ENCODE peak calls at places on chromosomes 1 and 21, in eight cellular contexts. H, T, A, V, P, X, W and Y are unnamed samples.

GRCh38 chr21:37793660-37794059 is 122.6 kb downstream of the KCNJ6 start:
- DNase-seq in H (no peak), P (no peak), W (no peak), V (no peak), A (no peak), T (no peak), X (peak), Y (no peak)

GRCh38 chr1:19444399-19445021 is 40.8 kb downstream of the CAPZB start:
- DNase-seq in W (no peak), X (no peak), T (no peak), V (no peak), H (no peak), P (no peak), A (no peak), Y (no peak)

GRCh38 chr1:41420351-41420750 is 59.1 kb downstream of the FOXO6 start:
- DNase-seq in W (no peak), H (peak), X (no peak), V (no peak), T (no peak), P (no peak), A (no peak), Y (no peak)

GRCh38 chr1:12179111-12179519 is 12.3 kb downstream of the TNFRSF1B start:
- DNase-seq in X (peak), W (no peak), V (peak), T (no peak), P (no peak), A (no peak), H (no peak), Y (no peak)

GRCh38 chr1:218890436-218890835 is 283.2 kb upstream of the LYPLAL1 start:
- DNase-seq in V (no peak), W (no peak), T (no peak), P (no peak), X (no peak), A (no peak), H (no peak), Y (no peak)

GRCh38 chr1:40944841-40945430 is 34.6 kb upstream of the CTPS1 start:
- DNase-seq in W (no peak), H (no peak), P (no peak), T (no peak), A (no peak), X (peak), V (no peak), Y (peak)

GRCh38 chr1:68644521-68644920 is 147.6 kb upstream of the DEPDC1 start:
- DNase-seq in W (no peak), T (no peak), P (no peak), V (no peak), X (no peak), A (no peak), H (no peak), Y (no peak)

GRCh38 chr1:84583648-84584047 is 9.4 kb upstream of the CTBS start:
- DNase-seq in H (no peak), T (no peak), A (no peak), X (no peak), P (no peak), W (no peak), V (no peak), Y (no peak)

GRCh38 chr1:207393610-207394009 is 60.5 kb upstream of the CR2 start:
- DNase-seq in A (no peak), T (no peak), X (peak), P (no peak), W (no peak), V (no peak), H (no peak), Y (peak)

GRCh38 chr1:75126611-75127101 is 7.5 kb upstream of the LHX8 start:
- DNase-seq in T (no peak), X (no peak), P (no peak), A (no peak), V (no peak), W (no peak), H (no peak), Y (no peak)

GRCh38 chr1:231396643-231397042 is 25.4 kb downstream of the EGLN1 start:
- DNase-seq in W (no peak), P (no peak), H (no peak), X (no peak), T (no peak), V (no peak), A (no peak), Y (no peak)

GRCh38 chr21:38297193-38297592 is 40.4 kb downstream of the KCNJ15 start:
- DNase-seq in H (no peak), V (no peak), P (no peak), W (no peak), X (peak), A (no peak), T (no peak), Y (no peak)

DNA sequence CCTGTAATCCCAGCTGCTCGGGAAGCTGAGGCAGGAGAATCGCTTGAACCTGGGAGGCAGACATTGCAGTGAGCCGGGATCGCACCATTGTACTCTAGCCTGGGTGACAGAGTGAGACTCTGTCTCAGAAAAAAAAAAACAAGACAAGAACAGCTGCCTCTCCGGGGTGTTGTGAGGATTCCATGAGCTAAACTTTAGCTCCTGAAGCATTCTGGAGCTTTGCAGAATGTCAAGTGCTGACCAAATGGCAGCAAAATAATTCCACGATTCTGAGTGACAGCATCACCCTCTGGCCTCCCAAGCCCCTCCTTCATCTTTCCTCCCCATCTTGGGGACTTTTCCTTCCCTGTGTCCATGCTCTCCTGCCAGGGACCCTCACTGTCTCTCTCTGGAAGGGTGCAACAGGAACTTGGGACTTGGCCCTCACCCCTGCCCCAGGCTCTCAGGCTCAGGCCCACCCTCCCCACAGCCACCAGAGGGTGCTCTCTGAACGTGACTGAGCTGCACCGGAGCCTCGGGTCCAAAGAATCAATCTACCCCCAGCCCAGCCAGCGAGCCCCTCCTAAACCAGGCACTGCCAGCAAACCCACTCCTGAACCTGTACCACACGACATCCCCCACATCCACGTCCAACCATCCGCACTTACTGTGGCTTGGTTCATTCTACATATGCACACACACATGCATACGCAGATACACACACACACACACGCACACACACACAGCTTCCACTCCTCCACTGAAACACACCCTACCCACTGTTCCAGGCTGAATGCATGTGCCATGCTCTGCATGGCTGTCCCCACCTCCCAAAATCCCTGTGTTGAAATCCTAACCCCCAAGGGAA is 45.7 kb downstream of the ACOT7 start:
- DNase-seq in W (no peak), X (peak), V (peak), A (peak), T (peak), P (peak), H (peak), Y (peak)
- TF ChIP-seq CTCF in W (peak), X (peak), V (peak), A (peak), T (peak), P (peak), H (peak), Y (peak)

GRCh38 chr1:23555949-23556640 is 3.2 kb downstream of the ID3 start:
- DNase-seq in P (no peak), A (no peak), T (peak), H (no peak), V (no peak), X (peak), W (no peak), Y (no peak)
- TF ChIP-seq CTCF in P (no peak), A (no peak), T (no peak), H (no peak), V (no peak), X (no peak), W (no peak), Y (no peak)

GRCh38 chr1:8423702-8424538 is 106.0 kb downstream of the SLC45A1 start:
- DNase-seq in H (peak), X (peak), W (no peak), A (peak), V (peak), P (peak), T (peak), Y (peak)

GRCh38 chr1:8425781-8426161 is 107.9 kb downstream of the SLC45A1 start:
- DNase-seq in H (no peak), A (no peak), X (no peak), T (no peak), V (no peak), W (no peak), P (no peak), Y (no peak)

GRCh38 chr1:8424539-8425116 is 106.7 kb downstream of the SLC45A1 start:
- DNase-seq in V (peak), P (peak), X (peak), A (peak), W (no peak), H (peak), T (peak), Y (peak)

GRCh38 chr1:8426996-8427395 is 109.1 kb downstream of the SLC45A1 start:
- DNase-seq in X (no peak), H (no peak), W (no peak), V (no peak), T (no peak), A (no peak), P (no peak), Y (no peak)

DNA sequence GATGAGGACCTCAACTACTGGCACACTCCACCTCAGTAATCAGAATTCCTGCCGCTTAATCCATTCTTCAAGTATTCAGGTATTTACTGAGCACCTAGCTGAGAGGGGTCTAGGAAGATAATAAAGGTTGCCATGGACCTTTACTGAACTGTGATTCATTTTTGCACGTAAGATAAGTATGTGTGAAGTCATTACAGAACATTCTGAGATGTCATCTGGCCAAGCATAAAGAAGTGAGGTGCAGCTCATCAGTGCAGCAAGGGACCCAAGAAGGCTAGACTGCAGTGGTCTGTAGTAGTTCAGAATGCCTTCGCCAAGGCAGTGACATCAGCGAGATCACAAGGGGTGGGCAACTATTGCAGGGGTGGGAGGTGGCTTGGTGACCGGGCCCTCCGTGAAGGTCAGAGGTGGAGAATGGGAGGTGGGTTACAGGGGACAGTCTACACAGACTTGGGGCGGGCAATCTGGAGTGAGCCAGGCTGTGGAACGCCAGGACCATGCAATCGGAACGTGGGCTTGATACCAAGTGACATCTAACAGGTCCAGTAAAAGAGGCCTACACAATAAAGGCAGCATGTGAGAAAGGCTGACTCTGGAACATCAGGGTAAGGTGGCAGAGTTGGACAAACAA is 107.4 kb downstream of the SLC45A1 start:
- DNase-seq in X (no peak), W (no peak), T (no peak), V (no peak), A (no peak), P (no peak), H (no peak), Y (no peak)
- TF ChIP-seq CTCF in X (no peak), W (no peak), T (no peak), V (no peak), A (no peak), P (no peak), H (no peak), Y (no peak)

DNA sequence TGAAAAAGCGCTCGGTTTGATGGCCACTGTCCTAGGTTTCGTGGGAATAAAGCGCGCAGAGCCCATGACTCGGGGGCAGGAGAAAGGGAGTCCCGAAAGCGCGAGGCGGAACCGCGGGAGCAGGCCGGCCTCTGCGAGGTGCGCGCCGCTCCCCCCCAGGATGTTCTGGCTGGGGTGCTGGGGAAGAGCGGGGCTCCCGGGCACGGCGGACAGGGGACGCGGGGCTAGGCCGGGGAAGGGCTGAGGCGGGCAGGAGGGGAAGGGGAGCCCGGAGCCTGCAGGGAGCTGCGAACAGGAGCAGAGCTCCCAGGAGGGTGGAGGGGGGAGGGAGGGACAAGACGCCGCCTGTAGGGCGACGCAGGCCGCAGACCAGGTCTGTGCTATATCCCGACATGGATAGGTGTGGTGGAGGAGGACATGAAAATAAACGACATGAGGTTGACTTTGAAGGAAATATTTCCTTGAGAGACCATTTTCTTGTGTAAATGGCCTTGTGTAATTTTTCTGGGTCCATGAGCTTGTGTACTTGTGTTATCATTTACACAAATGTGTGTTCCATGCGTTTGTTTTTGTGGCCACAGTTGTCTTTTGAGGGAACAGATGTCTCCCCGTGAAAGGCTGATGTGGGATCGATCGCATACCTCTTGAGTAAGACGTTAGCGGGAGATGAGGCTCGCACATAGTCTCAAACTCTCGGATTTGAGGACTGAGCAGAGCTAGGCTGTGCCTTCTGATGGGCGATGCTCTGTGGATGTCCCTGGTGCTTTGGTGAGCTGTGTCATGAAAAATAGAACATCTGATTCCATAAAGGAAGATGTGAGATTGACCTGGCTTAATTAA is 1.3 kb downstream of the PCNT start:
- DNase-seq in V (peak), T (peak), A (peak), P (no peak), X (peak), W (no peak), H (peak), Y (peak)
- TF ChIP-seq CTCF in V (no peak), T (peak), A (no peak), P (peak), X (peak), W (no peak), H (no peak), Y (no peak)

DNA sequence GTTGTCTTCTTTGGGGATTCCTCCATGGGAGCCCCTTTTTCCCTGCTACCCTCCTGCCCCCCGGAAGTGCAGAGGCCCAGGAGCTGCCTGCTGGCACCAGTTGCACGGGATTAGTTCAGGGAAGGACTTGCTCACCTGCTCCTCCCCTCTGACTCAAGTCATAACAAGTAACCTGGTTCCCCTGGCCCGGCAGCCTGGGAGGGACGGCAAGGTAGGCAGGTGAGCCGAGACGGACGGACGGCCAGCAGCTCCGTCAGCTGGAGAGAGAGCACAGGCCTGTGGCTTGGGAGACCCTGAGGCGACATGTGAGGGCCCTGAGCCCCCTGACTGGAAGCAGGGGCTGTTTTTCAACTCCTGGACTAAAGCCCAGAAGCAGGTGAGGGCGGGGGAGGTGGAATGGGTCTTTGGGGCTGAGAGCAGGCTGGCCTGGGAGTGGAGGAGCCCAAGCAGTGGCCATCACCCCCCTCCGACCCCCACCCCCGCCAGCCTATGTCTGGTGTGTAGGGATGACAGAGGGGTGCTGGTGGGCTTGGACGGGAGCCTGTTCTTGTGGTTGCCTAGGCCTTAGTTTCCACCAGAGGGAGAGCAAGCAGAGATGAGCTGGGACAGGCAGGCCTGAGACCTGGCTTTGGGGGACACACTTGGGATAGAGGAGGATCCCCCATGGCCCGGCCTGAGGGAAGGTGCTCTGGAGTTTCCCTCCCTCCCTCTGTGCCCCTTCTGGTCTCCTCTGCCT is at the start of gene INAVA:
- DNase-seq in W (no peak), X (no peak), V (no peak), T (peak), A (peak), P (no peak), H (peak), Y (peak)
- TF ChIP-seq CTCF in W (no peak), X (no peak), V (no peak), T (peak), A (no peak), P (no peak), H (no peak), Y (no peak)

DNA sequence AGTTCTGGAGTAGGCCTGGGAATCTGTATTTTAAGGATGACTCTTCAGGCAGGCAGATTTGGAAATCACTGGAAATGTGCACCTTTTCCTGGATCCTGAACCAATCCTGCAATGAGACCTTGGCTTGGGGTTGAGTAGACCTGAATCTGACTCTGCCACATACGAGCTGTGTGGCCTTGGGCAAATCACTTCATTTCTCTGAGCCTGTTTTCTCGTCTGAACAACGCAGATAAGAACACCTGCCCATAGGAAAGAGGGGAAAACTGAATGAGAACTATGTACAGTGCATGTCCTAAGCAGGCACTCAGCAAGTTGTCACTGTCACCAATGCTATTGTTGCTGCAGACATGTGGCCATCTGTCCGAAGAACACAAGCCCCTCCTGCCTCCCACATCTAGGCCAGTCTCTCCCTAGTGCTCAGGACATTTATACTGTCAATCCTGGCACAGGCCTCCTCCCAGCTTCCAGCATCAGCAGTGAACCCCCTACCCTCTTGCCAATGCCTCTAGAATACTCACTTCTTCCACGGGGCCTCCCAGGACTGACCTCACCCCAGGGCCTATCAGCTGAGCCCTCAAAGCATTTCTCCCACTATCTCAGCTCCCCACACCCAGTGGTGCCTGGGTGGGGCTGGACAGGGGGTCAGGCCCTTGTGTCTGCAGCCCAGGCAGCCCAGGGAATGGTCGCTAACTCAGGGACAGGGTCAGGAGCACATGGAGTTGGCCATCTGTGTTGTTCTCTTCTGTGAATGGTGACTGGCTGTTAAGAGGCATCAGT is 88.8 kb upstream of the ZBTB40 start:
- DNase-seq in P (no peak), V (no peak), X (no peak), T (no peak), A (no peak), W (no peak), H (no peak), Y (no peak)
- TF ChIP-seq CTCF in P (no peak), V (no peak), X (no peak), T (no peak), A (no peak), W (no peak), H (no peak), Y (no peak)

GRCh38 chr1:185044981-185045792 is at the start of gene RNF2:
- DNase-seq in T (peak), W (peak), P (peak), X (peak), A (peak), V (peak), H (peak), Y (peak)
- TF ChIP-seq CTCF in T (no peak), W (no peak), P (no peak), X (no peak), A (no peak), V (no peak), H (peak), Y (peak)

DNA sequence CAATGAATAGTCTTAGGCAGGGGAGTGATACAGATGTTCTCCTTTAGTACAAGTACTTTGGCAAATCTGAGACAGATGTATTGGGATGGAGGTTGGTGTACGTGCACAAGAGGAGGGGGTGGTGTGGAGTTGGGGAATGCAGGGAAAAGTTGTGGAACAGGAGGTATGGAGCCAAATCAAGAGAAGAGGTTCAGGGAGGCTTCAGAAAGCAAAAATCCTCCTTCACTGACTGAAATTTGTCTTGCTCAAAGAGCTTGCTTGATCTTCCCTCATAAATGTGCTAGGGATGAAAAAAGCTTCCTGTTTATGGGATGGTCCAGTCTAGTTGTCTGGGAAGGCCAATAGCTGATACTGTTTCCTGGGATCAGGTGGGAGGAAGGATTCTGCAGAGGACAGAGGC is 5.8 kb downstream of the RNF19B start:
- DNase-seq in P (no peak), A (no peak), V (no peak), T (no peak), X (no peak), H (no peak), W (no peak), Y (no peak)
- TF ChIP-seq CTCF in P (no peak), A (no peak), V (no peak), T (no peak), X (no peak), H (no peak), W (no peak), Y (no peak)

DNA sequence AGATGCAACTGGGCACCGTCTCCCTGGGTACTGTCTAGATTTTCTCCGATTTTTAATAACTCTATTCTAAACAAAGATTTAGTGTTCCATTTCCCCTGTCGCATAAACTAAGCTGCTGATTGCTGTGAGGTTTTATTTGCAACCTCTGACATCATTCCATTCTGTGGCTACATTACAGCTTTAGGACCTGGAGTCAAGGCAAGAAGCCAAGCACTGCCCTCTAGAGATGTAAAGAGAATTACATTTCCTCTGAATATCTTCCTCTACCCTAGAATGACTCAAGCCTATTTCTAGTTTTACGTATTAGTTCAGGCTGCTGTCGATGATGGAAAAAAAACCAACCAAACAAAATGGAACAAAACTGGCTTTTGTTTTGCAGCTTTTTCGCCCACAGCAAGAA is 130.2 kb upstream of the MAP1LC3C start:
- DNase-seq in A (no peak), P (no peak), H (no peak), V (no peak), T (no peak), X (peak), W (no peak), Y (no peak)
- TF ChIP-seq CTCF in A (no peak), P (no peak), H (no peak), V (no peak), T (peak), X (no peak), W (no peak), Y (no peak)